ENCODE peak calls at places on chromosomes 6 and 20, in four cellular contexts. C is right atrium auricular region, O is foreskin fibroblast, A is colonic mucosa. P is an unnamed sample.

GRCh38 chr6:113651120-113651519 is 206.0 kb upstream of the MARCKS start:
- DNase-seq in C (no peak), O (no peak), A (no peak), P (no peak)

GRCh38 chr6:116352515-116353471 is 18.0 kb upstream of the DSE start:
- DNase-seq in C (no peak), O (peak), A (no peak), P (no peak)

GRCh38 chr6:150451767-150452641 is 83.2 kb downstream of the IYD start:
- DNase-seq in C (no peak), O (no peak), A (no peak), P (no peak)

GRCh38 chr6:90293319-90293937 is 3.2 kb downstream of the BACH2 start:
- DNase-seq in C (no peak), O (no peak), A (no peak), P (no peak)

GRCh38 chr6:9611016-9611415 is 803.9 kb downstream of the TFAP2A start:
- DNase-seq in C (no peak), O (no peak), A (no peak), P (no peak)

GRCh38 chr6:133568970-133569889 is 319.7 kb upstream of the TCF21 start:
- DNase-seq in C (peak), O (peak), A (no peak), P (no peak)

GRCh38 chr6:23081701-23082100 is 512.3 kb downstream of the HDGFL1 start:
- DNase-seq in C (no peak), O (no peak), A (no peak), P (no peak)

GRCh38 chr6:51793393-51793792 is 294.0 kb downstream of the PKHD1 start:
- DNase-seq in C (no peak), O (no peak), A (no peak), P (no peak)

GRCh38 chr6:79076160-79076559 is 1.9 kb downstream of the PHIP start:
- DNase-seq in C (no peak), O (no peak), A (no peak), P (no peak)

GRCh38 chr6:99334526-99335127 is 14.8 kb downstream of the FAXC start:
- DNase-seq in C (no peak), O (peak), A (peak), P (no peak)

GRCh38 chr6:25352265-25352664 is 73.1 kb downstream of the CARMIL1 start:
- DNase-seq in C (no peak), O (no peak), A (no peak), P (no peak)

GRCh38 chr6:111263837-111264236 is 176.5 kb downstream of the SLC16A10 start:
- DNase-seq in C (no peak), O (peak), A (no peak), P (no peak)

GRCh38 chr6:158548418-158549161 is 11.3 kb upstream of the TMEM181 start:
- DNase-seq in C (no peak), O (no peak), A (no peak), P (no peak)

GRCh38 chr20:52936368-52936986 is 35.7 kb upstream of the TSHZ2 start:
- DNase-seq in C (no peak), O (no peak), A (no peak), P (no peak)

GRCh38 chr6:41181566-41181965 is 18.6 kb upstream of the TREM2 start:
- DNase-seq in C (peak), O (no peak), A (no peak), P (peak)

GRCh38 chr20:45087814-45088213 is 13.1 kb downstream of the KCNS1 start:
- DNase-seq in C (no peak), O (peak), A (no peak), P (no peak)

GRCh38 chr20:47730744-47731143 is 54.5 kb downstream of the SULF2 start:
- DNase-seq in C (no peak), O (no peak), A (no peak), P (no peak)

GRCh38 chr6:81929828-81930227 is 177.3 kb upstream of the TENT5A start:
- DNase-seq in C (no peak), O (no peak), A (no peak), P (no peak)

GRCh38 chr20:1173698-1174097 is 11.1 kb downstream of the TMEM74B start:
- DNase-seq in C (no peak), O (no peak), A (no peak), P (no peak)

GRCh38 chr20:45343867-45344721 is 4.1 kb downstream of the SDC4 start:
- DNase-seq in C (peak), O (peak), A (peak), P (no peak)

DNA sequence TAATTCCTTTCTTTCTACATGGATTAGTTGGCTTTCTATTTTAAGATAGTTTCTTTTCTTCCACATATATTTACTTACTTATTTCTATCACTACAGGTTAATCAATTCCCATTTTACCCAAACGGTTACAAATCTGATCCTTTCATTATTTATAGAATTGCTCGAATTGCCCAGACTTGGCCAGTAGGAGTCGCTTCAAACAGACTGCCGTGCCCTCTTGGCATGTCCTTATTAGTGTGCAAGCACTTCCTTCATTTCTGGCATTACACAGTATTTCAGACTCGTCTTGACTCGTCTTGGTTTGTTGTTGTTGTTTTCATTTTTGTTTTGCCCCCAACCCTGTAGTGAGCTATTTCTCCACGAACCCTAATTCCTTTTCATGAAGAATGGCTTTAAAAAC is 74.6 kb downstream of the SAMD3 start:
- DNase-seq in C (no peak), O (no peak), A (no peak), P (no peak)
- TF ChIP-seq CTCF in C (no peak), O (no peak), A (no peak), P (no peak)

GRCh38 chr6:73965408-73966145 is 269.6 kb downstream of the CD109 start:
- DNase-seq in C (no peak), O (no peak), A (no peak), P (no peak)
- TF ChIP-seq CTCF in C (no peak), O (no peak), A (no peak), P (no peak)

GRCh38 chr6:38054526-38054925 is 235.0 kb downstream of the ZFAND3 start:
- DNase-seq in C (no peak), O (no peak), A (no peak), P (no peak)

GRCh38 chr6:38052035-38052434 is 232.5 kb downstream of the ZFAND3 start:
- DNase-seq in C (no peak), O (no peak), A (no peak), P (no peak)

GRCh38 chr6:38058022-38058421 is 238.5 kb downstream of the ZFAND3 start:
- DNase-seq in C (no peak), O (peak), A (no peak), P (no peak)

GRCh38 chr6:38055210-38055609 is 235.7 kb downstream of the ZFAND3 start:
- DNase-seq in C (no peak), O (no peak), A (no peak), P (no peak)

DNA sequence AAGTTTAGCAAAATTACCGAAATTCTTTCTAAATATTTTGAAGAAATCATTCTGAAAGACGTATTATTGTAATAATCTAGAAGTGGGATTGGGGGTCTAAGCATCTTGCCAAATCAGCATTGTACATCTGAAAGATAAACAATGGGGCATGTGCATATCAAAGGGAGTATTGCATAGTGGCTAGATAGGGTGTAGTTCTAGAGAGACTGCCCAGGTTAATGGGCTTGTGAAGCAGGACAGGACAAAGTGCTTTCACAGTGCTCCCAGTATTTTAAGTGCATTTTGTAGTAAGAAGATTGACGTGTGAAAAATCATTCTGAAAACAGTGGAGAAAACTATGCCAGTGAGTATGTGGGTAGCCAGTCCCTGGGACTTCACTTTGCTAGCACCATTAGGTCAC is 236.8 kb downstream of the ZFAND3 start:
- DNase-seq in C (no peak), O (no peak), A (no peak), P (no peak)
- TF ChIP-seq CTCF in C (no peak), O (no peak), A (no peak), P (no peak)

GRCh38 chr6:148745926-148746325 is 904 bp upstream of the UST start:
- DNase-seq in C (no peak), O (no peak), A (no peak), P (no peak)

GRCh38 chr6:148743476-148743875 is 3.4 kb upstream of the UST start:
- DNase-seq in C (no peak), O (no peak), A (no peak), P (no peak)

GRCh38 chr6:148747493-148748160 is 797 bp downstream of the UST start:
- DNase-seq in C (no peak), O (no peak), A (peak), P (peak)

GRCh38 chr6:148747145-148747492 is 289 bp downstream of the UST start:
- DNase-seq in C (no peak), O (peak), A (peak), P (peak)

DNA sequence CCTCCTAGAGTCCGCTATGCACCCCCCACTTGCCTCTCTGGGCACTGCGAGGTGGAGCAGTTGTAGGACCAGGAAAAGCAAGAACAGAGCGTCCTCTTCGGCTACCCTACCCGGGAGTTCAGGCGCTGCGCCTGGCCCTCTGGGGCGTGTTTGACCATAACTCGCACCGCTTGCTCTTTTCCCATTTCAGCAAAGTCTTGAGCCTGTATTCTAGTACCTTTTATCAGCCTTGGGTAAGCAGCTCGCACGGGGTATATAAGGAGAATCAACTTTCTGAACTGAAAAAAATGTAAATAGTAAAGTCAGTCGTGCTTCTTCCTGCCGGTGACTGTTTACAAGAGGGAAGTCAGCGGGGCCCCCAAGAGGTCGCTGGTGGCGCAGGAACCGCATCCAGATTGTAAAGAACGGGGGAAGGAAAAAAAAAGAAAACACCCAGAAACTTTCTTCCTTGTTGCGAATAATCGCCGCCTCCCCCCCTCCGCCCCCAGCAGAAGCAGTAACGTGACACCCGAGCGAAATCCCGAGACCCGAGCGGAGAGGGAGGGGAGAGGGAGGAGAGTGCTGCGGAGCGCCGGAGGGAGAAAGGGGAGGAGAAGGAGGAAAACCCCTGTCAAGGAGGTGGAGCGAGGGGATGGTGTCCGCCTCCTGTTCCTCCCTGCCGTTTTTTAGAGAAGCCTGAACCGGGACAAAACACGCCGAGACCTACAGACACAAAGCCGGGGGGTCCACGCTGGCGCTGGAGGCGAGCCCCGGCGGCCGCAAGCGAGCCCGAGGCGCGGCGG is at the start of gene UST:
- DNase-seq in C (peak), O (peak), A (peak), P (peak)
- TF ChIP-seq CTCF in C (peak), O (peak), A (no peak), P (peak)

GRCh38 chr6:17584241-17584803 is 15.8 kb upstream of the FAM8A1 start:
- DNase-seq in C (no peak), O (peak), A (no peak), P (no peak)

GRCh38 chr6:17588011-17588410 is 12.1 kb upstream of the FAM8A1 start:
- DNase-seq in C (no peak), O (no peak), A (peak), P (no peak)

GRCh38 chr6:17589402-17590116 is 10.5 kb upstream of the FAM8A1 start:
- DNase-seq in C (no peak), O (peak), A (peak), P (no peak)

GRCh38 chr6:17583811-17584210 is 16.3 kb upstream of the FAM8A1 start:
- DNase-seq in C (no peak), O (peak), A (no peak), P (no peak)

DNA sequence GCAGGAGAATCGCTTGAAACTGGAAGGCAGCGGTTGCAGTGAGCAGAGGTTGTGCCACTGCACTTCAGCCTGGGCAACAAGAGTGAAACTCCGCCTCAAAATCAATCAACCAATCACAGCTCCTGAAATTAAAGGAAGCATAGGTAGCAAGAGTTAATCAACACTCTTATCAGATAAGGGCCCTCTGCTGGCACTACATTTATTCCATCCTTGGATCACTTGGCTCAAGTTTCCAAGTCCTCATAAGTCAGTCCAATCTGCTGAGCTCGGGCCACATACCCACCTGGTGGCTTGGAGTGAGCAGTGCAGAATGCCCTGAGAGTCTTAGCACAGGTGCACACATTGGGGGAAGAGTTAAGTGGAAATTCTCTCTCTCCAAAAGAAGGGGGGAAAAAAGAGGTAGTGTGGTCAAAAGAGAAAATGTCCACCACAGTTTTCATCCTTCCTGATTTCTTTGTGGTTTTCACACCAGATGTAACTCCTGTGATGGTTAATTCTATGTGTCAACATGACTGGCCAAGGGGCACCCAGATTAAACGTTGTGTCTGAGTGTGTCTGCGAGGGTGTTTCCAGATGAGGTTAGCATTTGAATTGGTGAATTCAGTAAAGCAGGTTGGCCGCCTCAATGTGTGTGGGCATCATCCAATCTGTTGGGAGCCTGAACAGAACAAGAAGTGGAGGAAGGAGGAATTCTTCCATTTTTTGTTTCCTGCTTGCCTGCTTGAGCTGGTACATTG is 14.2 kb upstream of the FAM8A1 start:
- DNase-seq in C (no peak), O (no peak), A (peak), P (no peak)
- TF ChIP-seq CTCF in C (no peak), O (peak), A (peak), P (no peak)

GRCh38 chr6:44113396-44113795 is 13.9 kb downstream of the MRPL14 start:
- DNase-seq in C (no peak), O (no peak), A (no peak), P (no peak)
- TF ChIP-seq CTCF in C (no peak), O (no peak), A (no peak), P (peak)

GRCh38 chr6:169069361-169069760 is 184.3 kb downstream of the THBS2 start:
- DNase-seq in C (no peak), O (no peak), A (no peak), P (no peak)

GRCh38 chr6:169071394-169071793 is 182.3 kb downstream of the THBS2 start:
- DNase-seq in C (no peak), O (no peak), A (no peak), P (no peak)

GRCh38 chr6:169073311-169073710 is 180.3 kb downstream of the THBS2 start:
- DNase-seq in C (no peak), O (peak), A (no peak), P (peak)

GRCh38 chr6:169072127-169073042 is 181.3 kb downstream of the THBS2 start:
- DNase-seq in C (no peak), O (no peak), A (no peak), P (no peak)

DNA sequence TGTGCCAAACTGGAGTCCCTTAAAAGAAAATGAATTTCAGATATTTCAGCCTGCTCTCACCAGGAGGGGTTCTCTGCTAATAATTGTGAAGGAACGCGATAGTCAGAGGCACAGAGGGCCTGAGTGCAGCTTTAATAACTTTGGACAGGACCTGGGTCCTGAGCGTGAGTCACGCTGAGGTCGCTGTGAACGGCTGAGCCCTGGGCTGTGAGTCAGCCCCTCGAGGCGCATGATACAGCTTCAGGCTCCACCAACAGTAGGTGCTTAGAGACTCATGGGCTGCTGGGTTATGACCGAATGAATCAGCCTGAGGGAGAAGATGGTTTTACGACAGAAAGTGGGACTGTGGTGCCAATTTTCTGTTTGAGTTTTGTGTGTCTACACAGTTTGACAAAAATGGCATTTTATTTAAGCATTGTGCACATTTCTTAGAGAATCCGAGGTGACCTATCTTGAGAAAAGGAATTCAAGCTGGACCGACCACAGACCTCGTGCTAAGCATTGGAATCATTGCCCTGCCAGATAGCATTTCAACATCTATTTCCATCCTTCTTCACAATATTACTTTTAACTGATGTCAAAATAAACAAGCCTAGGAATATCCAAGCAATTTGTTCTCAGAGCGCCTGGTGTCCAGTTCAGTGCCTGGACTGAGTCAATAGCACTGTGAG is 183.0 kb downstream of the THBS2 start:
- DNase-seq in C (peak), O (peak), A (peak), P (peak)
- TF ChIP-seq CTCF in C (no peak), O (peak), A (no peak), P (peak)

DNA sequence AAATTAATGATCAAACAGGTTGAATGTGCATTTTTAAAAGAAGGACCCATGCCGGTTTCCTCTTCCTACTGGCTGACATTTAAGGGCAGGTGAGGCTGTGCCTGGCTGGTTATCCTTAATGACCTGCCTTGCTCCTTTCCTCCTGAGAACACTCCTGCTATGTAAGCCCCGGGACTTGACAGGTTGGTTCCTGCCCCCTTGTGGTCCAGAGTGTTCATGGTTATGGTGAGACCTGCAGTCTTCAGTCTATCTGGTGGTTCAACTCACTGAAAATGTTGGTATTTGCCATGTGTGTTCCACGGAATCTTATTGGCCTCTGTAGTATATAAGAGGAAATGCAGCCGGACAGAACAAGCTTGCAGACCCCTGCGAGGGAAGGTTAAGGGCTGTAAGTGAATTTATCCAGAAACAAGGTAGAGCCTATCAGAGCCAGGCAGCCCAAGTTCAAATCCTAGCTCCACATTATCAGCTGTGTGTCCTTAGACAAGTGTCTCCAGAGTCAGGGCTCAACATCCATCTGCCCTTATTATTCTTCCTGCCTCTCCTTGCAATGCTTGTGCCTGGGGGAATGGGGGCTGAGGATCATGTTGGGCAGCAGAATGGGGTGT is 5.2 kb upstream of the BPIFA3 start:
- DNase-seq in C (no peak), O (peak), A (peak), P (no peak)
- TF ChIP-seq CTCF in C (peak), O (peak), A (no peak), P (peak)

DNA sequence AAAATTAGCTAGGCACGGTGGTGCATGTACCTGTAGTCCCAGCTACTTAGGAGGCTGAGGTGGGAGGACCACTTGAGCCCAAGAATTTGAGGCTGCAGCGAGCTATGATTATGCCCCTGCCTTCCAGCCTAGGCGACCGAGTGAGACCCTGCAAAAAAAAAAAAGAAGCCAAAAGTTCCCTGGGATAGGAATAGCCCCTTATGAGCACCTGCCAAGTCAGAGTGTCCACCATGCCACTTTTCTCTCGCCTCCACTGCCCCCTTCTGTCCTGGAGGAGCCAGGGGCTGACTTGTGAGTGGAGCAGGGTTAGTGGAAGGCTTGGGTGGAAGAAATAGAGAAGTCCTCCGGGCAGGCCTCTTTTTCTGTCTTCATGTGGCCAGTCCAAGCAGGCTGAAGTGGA is 12.1 kb upstream of the DDX27 start:
- DNase-seq in C (no peak), O (no peak), A (no peak), P (no peak)
- TF ChIP-seq CTCF in C (no peak), O (no peak), A (no peak), P (peak)

P was measured in osteocyte.